ENCODE peak calls at places on chromosomes 11 and 22, in nine cellular contexts. H, B, V, M, O, I, S, N and Y are unnamed samples.

GRCh38 chr11:67045314-67045713 is 11.3 kb upstream of the RHOD start:
- DNase-seq in H (peak), B (no peak), V (no peak), M (no peak), O (no peak), I (no peak), S (no peak), N (no peak), Y (no peak)

GRCh38 chr22:50508897-50509296 is 873 bp downstream of the NCAPH2 start:
- DNase-seq in H (no peak), B (no peak), V (no peak), M (no peak), O (no peak), I (peak), S (no peak), N (no peak), Y (no peak)

GRCh38 chr11:3095712-3096361 is 38.6 kb upstream of the CARS1 start:
- DNase-seq in H (peak), B (no peak), V (no peak), M (no peak), O (no peak), I (peak), S (peak), N (no peak), Y (no peak)

GRCh38 chr22:46794067-46794466 is 31.6 kb downstream of the TBC1D22A start:
- DNase-seq in H (no peak), B (no peak), V (no peak), M (no peak), O (no peak), I (no peak), S (no peak), N (no peak), Y (no peak)

GRCh38 chr22:21642584-21643448 is 714 bp downstream of the SDF2L1 start:
- DNase-seq in H (peak), B (peak), V (peak), M (peak), O (peak), I (peak), S (no peak), N (peak), Y (peak)

GRCh38 chr11:96358321-96358720 is 15.3 kb upstream of the MAML2 start:
- DNase-seq in H (no peak), B (no peak), V (no peak), M (no peak), O (no peak), I (no peak), S (no peak), N (no peak), Y (no peak)

GRCh38 chr11:74725701-74726100 is 5.5 kb downstream of the CHRDL2 start:
- DNase-seq in H (no peak), B (no peak), V (no peak), M (no peak), O (no peak), I (no peak), S (no peak), N (no peak), Y (no peak)

GRCh38 chr11:111797145-111797581 is 31.0 kb upstream of the PPP2R1B start:
- DNase-seq in H (peak), B (no peak), V (no peak), M (no peak), O (no peak), I (peak), S (no peak), N (peak), Y (no peak)

GRCh38 chr11:6719588-6719987 is 36.4 kb upstream of the MRPL17 start:
- DNase-seq in H (peak), B (no peak), V (no peak), M (no peak), O (no peak), I (no peak), S (no peak), N (no peak), Y (no peak)

GRCh38 chr11:94873910-94874575 is 99.3 kb downstream of the CWC15 start:
- DNase-seq in H (peak), B (no peak), V (no peak), M (no peak), O (no peak), I (no peak), S (no peak), N (no peak), Y (no peak)

GRCh38 chr11:47305734-47306483 is 36.0 kb downstream of the MADD start:
- DNase-seq in H (no peak), B (no peak), V (no peak), M (no peak), O (no peak), I (no peak), S (peak), N (no peak), Y (no peak)

GRCh38 chr11:69834251-69834650 is 15.0 kb upstream of the FGF3 start:
- DNase-seq in H (no peak), B (no peak), V (no peak), M (no peak), O (no peak), I (no peak), S (no peak), N (no peak), Y (no peak)

GRCh38 chr11:120344302-120345004 is 8.2 kb downstream of the ARHGEF12 start:
- DNase-seq in H (no peak), B (no peak), V (peak), M (peak), O (peak), I (no peak), S (no peak), N (peak), Y (peak)

GRCh38 chr11:121352301-121352891 is 59.8 kb downstream of the SC5D start:
- DNase-seq in H (no peak), B (no peak), V (no peak), M (no peak), O (no peak), I (no peak), S (no peak), N (no peak), Y (no peak)

GRCh38 chr11:1260023-1260501 is 37.2 kb downstream of the MUC5B start:
- DNase-seq in H (peak), B (no peak), V (peak), M (peak), O (peak), I (peak), S (no peak), N (peak), Y (peak)

GRCh38 chr11:3222003-3222855 is 3.6 kb upstream of the MRGPRG start:
- DNase-seq in H (no peak), B (no peak), V (no peak), M (no peak), O (no peak), I (no peak), S (no peak), N (no peak), Y (no peak)

GRCh38 chr11:15720460-15720859 is 605.7 kb downstream of the INSC start:
- DNase-seq in H (no peak), B (no peak), V (no peak), M (no peak), O (no peak), I (no peak), S (no peak), N (no peak), Y (no peak)

GRCh38 chr11:2573240-2574042 is 126.4 kb downstream of the KCNQ1OT1 start:
- DNase-seq in H (no peak), B (no peak), V (no peak), M (no peak), O (no peak), I (no peak), S (no peak), N (no peak), Y (no peak)

GRCh38 chr11:16806791-16807190 is 68.3 kb downstream of the C11orf58 start:
- DNase-seq in H (peak), B (no peak), V (no peak), M (no peak), O (no peak), I (no peak), S (peak), N (no peak), Y (no peak)

GRCh38 chr22:20960609-20961008 is 6.4 kb upstream of the AIFM3 start:
- DNase-seq in H (no peak), B (no peak), V (no peak), M (no peak), O (no peak), I (no peak), S (no peak), N (no peak), Y (no peak)

GRCh38 chr11:43579171-43579918 is 101.2 kb upstream of the HSD17B12 start:
- DNase-seq in H (peak), B (no peak), V (peak), M (no peak), O (peak), I (peak), S (no peak), N (peak), Y (no peak)

GRCh38 chr22:49502126-49502826 is 325.4 kb downstream of the BRD1 start:
- DNase-seq in H (no peak), B (no peak), V (no peak), M (no peak), O (peak), I (peak), S (no peak), N (no peak), Y (no peak)

GRCh38 chr11:78821371-78822306 is 247.0 kb upstream of the NARS2 start:
- DNase-seq in H (no peak), B (no peak), V (no peak), M (no peak), O (no peak), I (no peak), S (no peak), N (no peak), Y (no peak)